ENCODE peak calls at places on chromosomes 16 and 17, in four cellular contexts. K, R, Z and I are unnamed samples.
A peak's percentile ranks its signal among the peaks of the same experiment; 100 is the strongest.

GRCh38 chr16:4800290-4801041 is 2.0 kb downstream of the ROGDI start:
- DNase-seq in Z (no peak), K (no peak), R (peak; percentile 65), I (no peak)

GRCh38 chr16:84550096-84550495 is 45.6 kb upstream of the MEAK7 start:
- DNase-seq in R (peak; percentile 67), K (no peak), Z (no peak), I (no peak)

GRCh38 chr16:901715-902601 is 68.8 kb downstream of the LMF1 start:
- DNase-seq in R (no peak), K (no peak), Z (no peak), I (no peak)

GRCh38 chr16:67541391-67542263 is 13.0 kb downstream of the RIPOR1 start:
- DNase-seq in R (no peak), Z (no peak), K (no peak), I (no peak)

GRCh38 chr16:2791174-2791573 is 3.8 kb upstream of the PRSS33 start:
- DNase-seq in K (no peak), Z (no peak), R (no peak), I (no peak)

GRCh38 chr17:75830168-75831031 is 13.8 kb downstream of the UNC13D start:
- DNase-seq in K (peak; percentile 35), R (no peak), Z (no peak), I (no peak)

GRCh38 chr17:37220609-37220953 is 155.2 kb upstream of the C17orf78 start:
- DNase-seq in K (peak; percentile 21), Z (peak; percentile 2), R (no peak), I (no peak)

GRCh38 chr16:23505180-23505665 is 5.1 kb downstream of the GGA2 start:
- DNase-seq in Z (no peak), R (no peak), K (peak; percentile 31), I (no peak)

GRCh38 chr16:10849736-10850477 is 27.1 kb upstream of the CIITA start:
- DNase-seq in Z (no peak), K (no peak), R (peak; percentile 45), I (no peak)

GRCh38 chr17:55421179-55421934 is at the start of gene MMD:
- DNase-seq in Z (no peak), R (peak; percentile 63), K (no peak), I (no peak)

GRCh38 chr16:89737341-89738071 is 16.2 kb downstream of the ZNF276 start:
- DNase-seq in R (no peak), Z (no peak), K (no peak), I (no peak)

GRCh38 chr17:7557825-7558543 is 566 bp upstream of the TNFSF13 start:
- DNase-seq in R (peak; percentile 37), K (peak; percentile 60), Z (no peak), I (no peak)

GRCh38 chr17:77958716-77959215 is 263 bp downstream of the TNRC6C start:
- DNase-seq in K (no peak), Z (no peak), R (no peak), I (no peak)

GRCh38 chr17:77957215-77957868 is 1.2 kb upstream of the TNRC6C start:
- DNase-seq in K (peak; percentile 30), R (peak; percentile 19), Z (no peak), I (no peak)

GRCh38 chr17:77959216-77959925 is 868 bp downstream of the TNRC6C start:
- DNase-seq in Z (no peak), R (peak; percentile 19), K (peak; percentile 24), I (no peak)

GRCh38 chr17:77959926-77960521 is 1.5 kb downstream of the TNRC6C start:
- DNase-seq in K (peak; percentile 19), R (no peak), Z (no peak), I (no peak)

GRCh38 chr17:77957869-77958715 is at the start of gene TNRC6C:
- DNase-seq in K (peak; percentile 99), Z (peak; percentile 98), R (peak; percentile 97), I (peak; percentile 92)
- TF ChIP-seq EZH2 in K (no peak), Z (no peak), R (no peak), I (no peak)

DNA sequence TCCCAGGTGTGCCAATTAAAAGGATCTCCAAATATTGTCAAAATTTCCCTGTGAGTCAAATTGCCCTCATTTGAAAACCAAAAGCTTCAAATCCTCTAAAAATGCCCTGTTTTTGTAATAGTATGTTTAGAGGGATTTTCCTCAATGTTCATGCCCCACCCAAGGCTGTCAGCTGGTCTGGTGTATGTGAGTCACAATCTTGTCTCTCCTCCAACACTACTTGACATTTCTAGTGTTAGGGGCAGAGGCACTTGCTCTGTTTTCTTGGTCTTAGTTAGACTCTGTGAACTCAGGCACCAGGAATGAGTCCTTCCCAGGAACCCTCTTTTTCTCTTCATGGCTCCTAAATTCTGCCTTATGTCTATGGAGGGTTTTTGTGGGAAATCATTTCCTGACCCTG is 634.8 kb downstream of the KCNJ2 start:
- DNase-seq in K (no peak), Z (no peak), R (peak; percentile 17), I (no peak)
- H3K9me3 ChIP-seq in K (no peaks in the 10 kb centered on the region), Z (no peaks in the 10 kb centered on the region), R (no peaks in the 10 kb centered on the region), I (no peaks in the 10 kb centered on the region)

DNA sequence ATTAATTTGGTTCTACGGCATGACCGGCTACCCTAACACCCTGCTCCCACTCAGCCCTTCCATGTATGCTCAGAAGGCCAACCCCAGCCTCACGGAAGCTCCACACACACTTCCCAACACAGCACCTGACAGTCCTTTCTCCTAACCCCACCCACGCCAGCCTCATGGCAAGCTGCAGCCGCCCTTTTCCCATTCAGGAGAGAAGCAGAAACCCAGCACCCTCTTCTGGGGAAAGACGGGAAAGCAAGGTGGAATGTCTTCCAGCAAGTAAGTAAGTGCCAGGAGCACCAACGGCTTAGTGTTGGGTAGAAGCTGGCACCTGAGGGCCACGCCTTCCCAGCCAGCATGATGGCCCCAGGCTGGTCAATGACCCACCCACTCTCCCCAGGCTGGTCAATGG is 32.1 kb downstream of the ABR start:
- DNase-seq in K (peak; percentile 82), R (peak; percentile 74), Z (peak; percentile 71), I (no peak)
- TF ChIP-seq EZH2 in K (no peak), R (no peak), Z (no peak), I (no peak)

GRCh38 chr16:68553186-68553585 is 14.1 kb downstream of the ZFP90 start:
- DNase-seq in K (no peak), R (no peak), Z (no peak), I (no peak)

DNA sequence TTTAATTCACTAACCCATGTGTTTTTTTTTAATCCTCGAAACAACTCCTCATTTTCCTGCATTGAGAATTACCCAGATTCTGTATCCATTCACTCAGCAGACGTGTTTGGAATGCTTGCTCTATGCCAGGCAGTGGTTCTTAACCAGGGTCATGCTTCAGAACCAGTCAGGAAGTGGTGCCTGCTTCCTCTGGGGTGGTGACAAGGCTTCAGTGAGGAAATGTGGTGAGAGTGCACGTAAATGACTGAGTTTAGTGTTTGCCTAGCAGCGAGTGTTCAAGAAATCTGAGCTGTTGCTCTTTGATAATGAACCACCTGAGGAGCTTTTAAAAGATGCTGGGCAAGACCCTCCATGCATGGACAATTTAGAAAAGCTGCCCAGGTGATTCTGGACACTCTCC is 9.9 kb downstream of the ZFP90 start:
- DNase-seq in K (no peak), Z (no peak), R (no peak), I (no peak)
- H3K9me3 ChIP-seq in K (peaks cover 32% of the 10 kb centered on the region), Z (peaks cover 38% of the 10 kb centered on the region), R (peaks cover 23% of the 10 kb centered on the region), I (no peaks in the 10 kb centered on the region)

DNA sequence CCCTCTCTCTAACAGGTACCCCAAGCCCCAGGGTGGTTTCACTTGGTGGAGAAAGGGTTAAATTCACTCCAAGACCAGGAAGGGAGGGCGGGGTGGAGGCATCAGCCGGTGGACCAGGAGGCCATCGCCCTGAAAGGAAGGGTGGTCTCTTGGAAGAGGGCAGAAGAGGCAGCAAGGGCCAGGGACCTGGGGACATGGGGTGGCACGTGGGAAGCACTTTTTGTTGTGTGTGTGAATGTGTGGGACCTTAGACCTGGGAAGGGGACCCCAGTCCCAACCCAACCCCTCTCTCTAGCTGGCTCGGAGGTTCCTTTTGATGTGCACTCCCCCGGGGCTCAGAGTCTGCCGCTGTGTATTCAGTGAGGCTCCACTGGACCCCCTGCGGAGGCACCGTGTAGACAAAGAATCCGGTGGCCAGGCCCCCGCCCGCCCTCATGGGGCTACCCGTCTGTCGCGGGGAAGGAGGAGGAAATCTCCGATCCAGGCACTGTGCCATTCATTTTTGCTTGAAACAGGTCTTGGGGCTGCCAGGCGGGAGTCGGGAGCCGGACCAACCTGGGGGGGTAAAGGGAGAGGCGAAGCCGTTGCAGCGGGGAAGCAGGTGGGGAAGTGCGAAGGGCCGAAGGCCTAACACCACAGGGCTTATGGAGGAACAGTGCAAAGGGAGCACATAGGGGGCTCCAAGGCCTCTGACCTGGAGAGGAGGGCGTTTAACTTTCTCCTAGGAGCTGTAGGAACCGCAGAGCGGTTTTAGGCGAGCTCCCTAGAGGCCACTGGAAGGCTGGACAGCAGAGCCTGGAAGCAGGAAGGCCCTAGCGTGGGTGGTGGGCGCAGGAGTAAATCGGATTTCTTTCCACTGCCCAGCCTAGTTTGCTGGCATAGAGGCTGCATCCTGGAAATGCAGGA is 3.2 kb upstream of the WNT3 start:
- DNase-seq in K (no peak), R (no peak), Z (no peak), I (no peak)
- TF ChIP-seq EZH2 in K (no peak), R (no peak), Z (no peak), I (no peak)

GRCh38 chr16:35690413-35690812 is 2231.0 kb downstream of the TP53TG3F start:
- DNase-seq in K (no peak), Z (no peak), R (no peak), I (no peak)

GRCh38 chr16:35687071-35687470 is 2227.7 kb downstream of the TP53TG3F start:
- DNase-seq in Z (no peak), R (no peak), K (no peak), I (no peak)

GRCh38 chr16:35687781-35688180 is 2228.4 kb downstream of the TP53TG3F start:
- DNase-seq in R (no peak), Z (no peak), K (no peak), I (no peak)

GRCh38 chr16:35691057-35691456 is 2231.6 kb downstream of the TP53TG3F start:
- DNase-seq in K (no peak), Z (no peak), R (no peak), I (no peak)

GRCh38 chr16:35689764-35690163 is 2230.4 kb downstream of the TP53TG3F start:
- DNase-seq in Z (no peak), K (no peak), R (no peak), I (no peak)
- H3K9me3 ChIP-seq in Z (no peaks in the 10 kb centered on the region), K (peaks cover 53% of the 10 kb centered on the region), R (peaks cover 35% of the 10 kb centered on the region), I (no peaks in the 10 kb centered on the region)